ENCODE peak calls at places on chromosomes 6 and 20, in four cellular contexts. L is iris pigment epithelial cell; I is uterus; C is activated T-helper 1 cell treated with anti-CD3 and anti-CD28 coated beads, Interleukin-2, amount 50 U/mL, for 16 hours. K is an unnamed sample.

GRCh38 chr20:35334511-35335101 is 42.4 kb upstream of the FAM83C start:
- DNase-seq in L (no peak), I (no peak), C (no peak), K (no peak)

GRCh38 chr6:1679691-1680068 is 70.0 kb downstream of the FOXC1 start:
- DNase-seq in L (no peak), I (no peak), C (no peak), K (no peak)

GRCh38 chr20:35467339-35468224 is 12.2 kb downstream of the CEP250 start:
- DNase-seq in L (peak), I (peak), C (no peak), K (peak)

GRCh38 chr6:15252205-15252604 is 6.3 kb downstream of the JARID2 start:
- DNase-seq in L (no peak), I (no peak), C (no peak), K (no peak)

GRCh38 chr6:12957321-12958051 is 240.9 kb downstream of the PHACTR1 start:
- DNase-seq in L (peak), I (peak), C (no peak), K (no peak)

GRCh38 chr6:13614126-13614925 is 809 bp upstream of the NOL7 start:
- DNase-seq in L (peak), I (no peak), C (peak), K (peak)

GRCh38 chr20:8800089-8800488 is 268.8 kb upstream of the PLCB4 start:
- DNase-seq in L (no peak), I (no peak), C (no peak), K (no peak)

GRCh38 chr6:5457036-5457435 is 195.7 kb downstream of the FARS2 start:
- DNase-seq in L (no peak), I (no peak), C (no peak), K (peak)

GRCh38 chr20:9427977-9428607 is 86.3 kb upstream of the LAMP5 start:
- DNase-seq in L (no peak), I (no peak), C (no peak), K (no peak)

GRCh38 chr6:97594834-97595233 is 311.8 kb upstream of the MMS22L start:
- DNase-seq in L (peak), I (no peak), C (no peak), K (peak)